ENCODE peak calls at places on chromosomes 6 and 20, in four cellular contexts. F is A673, T is mammary epithelial cell, B is endothelial cell of umbilical vein. J is an unnamed sample.

GRCh38 chr6:139852484-139853140 is 478.2 kb upstream of the CITED2 start:
- DNase-seq in F (no peak), T (peak), B (no peak), J (peak)

GRCh38 chr20:63099426-63100267 is 92.9 kb upstream of the BHLHE23 start:
- DNase-seq in F (no peak), T (no peak), B (no peak), J (no peak)

GRCh38 chr6:166907373-166907841 is 48.9 kb downstream of the RNASET2 start:
- DNase-seq in F (no peak), T (no peak), B (no peak), J (no peak)

GRCh38 chr6:26336355-26337198 is 28.4 kb upstream of the BTN3A2 start:
- DNase-seq in F (peak), T (peak), B (no peak), J (no peak)

GRCh38 chr6:34656378-34657036 is 40.1 kb downstream of the ILRUN start:
- DNase-seq in F (peak), T (peak), B (peak), J (peak)

GRCh38 chr20:8837396-8837795 is 231.5 kb upstream of the PLCB4 start:
- DNase-seq in F (no peak), T (peak), B (no peak), J (no peak)

GRCh38 chr6:136474241-136474640 is 76.0 kb downstream of the MAP7 start:
- DNase-seq in F (no peak), T (no peak), B (no peak), J (no peak)

GRCh38 chr6:142569676-142570075 is 267.9 kb downstream of the ADGRG6 start:
- DNase-seq in F (no peak), T (peak), B (peak), J (no peak)

GRCh38 chr6:144935181-144935580 is 650.0 kb downstream of the UTRN start:
- DNase-seq in F (no peak), T (no peak), B (peak), J (no peak)

GRCh38 chr6:77341058-77341986 is 122.0 kb downstream of the HTR1B start:
- DNase-seq in F (no peak), T (no peak), B (peak), J (no peak)

GRCh38 chr6:127367023-127367375 is 23.6 kb upstream of the ECHDC1 start:
- DNase-seq in F (no peak), T (no peak), B (no peak), J (no peak)

GRCh38 chr6:85712346-85712745 is 69.7 kb upstream of the SYNCRIP start:
- DNase-seq in F (no peak), T (no peak), B (no peak), J (no peak)

GRCh38 chr6:3296113-3296512 is 37.4 kb downstream of the PSMG4 start:
- DNase-seq in F (no peak), T (no peak), B (no peak), J (no peak)

GRCh38 chr20:57263127-57263609 is 3.3 kb downstream of the BMP7 start:
- DNase-seq in F (no peak), T (peak), B (no peak), J (no peak)

GRCh38 chr6:121319112-121319553 is 15.1 kb downstream of the TBC1D32 start:
- DNase-seq in F (peak), T (no peak), B (peak), J (peak)

GRCh38 chr6:39925931-39926290 is 8.4 kb downstream of the MOCS1 start:
- DNase-seq in F (no peak), T (no peak), B (no peak), J (no peak)

GRCh38 chr6:15522026-15522425 is 140.8 kb downstream of the DTNBP1 start:
- DNase-seq in F (no peak), T (no peak), B (no peak), J (no peak)

GRCh38 chr20:61253640-61254511 is 1.8 kb downstream of the CDH4 start:
- DNase-seq in F (peak), T (peak), B (no peak), J (peak)
- TF ChIP-seq EZH2 in F (peak), T (no peak), B (no peak), J (peak)

DNA sequence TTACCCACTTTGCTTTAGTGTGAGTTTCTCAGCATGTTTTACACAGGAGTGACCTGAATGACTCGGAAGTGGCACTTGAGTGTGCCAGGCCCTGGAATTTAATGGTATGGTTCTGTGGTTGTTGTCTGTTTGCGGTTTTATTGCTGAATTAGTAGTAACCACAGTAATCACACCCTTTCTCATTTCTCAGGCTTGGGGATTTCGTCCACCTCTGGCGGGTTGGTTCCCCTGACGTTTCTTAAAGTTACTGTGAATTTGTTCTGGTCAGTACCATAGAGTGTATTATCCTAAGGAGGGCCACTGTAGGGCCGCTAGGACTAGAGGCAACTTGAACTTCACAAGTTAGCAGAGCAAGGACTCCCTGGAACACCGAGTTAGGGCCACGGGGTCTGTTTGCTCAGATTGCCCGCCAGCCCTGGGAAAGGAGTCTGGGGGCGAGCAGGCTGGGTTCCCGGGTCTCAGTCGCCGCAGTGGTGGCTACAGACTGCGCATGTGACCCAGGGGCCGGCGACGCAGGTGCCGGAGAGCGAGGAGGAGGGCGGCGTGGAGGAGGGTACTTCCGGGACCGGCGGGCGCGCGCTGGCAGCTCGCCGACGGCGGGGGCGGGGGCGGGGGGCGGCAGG is 546 bp upstream of the KLHL32 start:
- DNase-seq in F (no peak), T (no peak), B (peak), J (no peak)
- TF ChIP-seq EZH2 in F (no peak), T (no peak), B (no peak), J (no peak)

GRCh38 chr6:170151235-170152110 is 139.4 kb downstream of the DLL1 start:
- DNase-seq in F (no peak), T (no peak), B (no peak), J (no peak)
- TF ChIP-seq EZH2 in F (no peak), T (no peak), B (no peak), J (no peak)

GRCh38 chr6:29752451-29753308 is 29.4 kb downstream of the HLA-F start:
- DNase-seq in F (peak), T (peak), B (peak), J (peak)
- TF ChIP-seq EZH2 in F (no peak), T (no peak), B (no peak), J (no peak)

GRCh38 chr6:1388081-1388926 is 1.1 kb upstream of the FOXF2 start:
- DNase-seq in F (no peak), T (no peak), B (no peak), J (no peak)
- TF ChIP-seq EZH2 in F (no peak), T (peak), B (peak), J (no peak)

DNA sequence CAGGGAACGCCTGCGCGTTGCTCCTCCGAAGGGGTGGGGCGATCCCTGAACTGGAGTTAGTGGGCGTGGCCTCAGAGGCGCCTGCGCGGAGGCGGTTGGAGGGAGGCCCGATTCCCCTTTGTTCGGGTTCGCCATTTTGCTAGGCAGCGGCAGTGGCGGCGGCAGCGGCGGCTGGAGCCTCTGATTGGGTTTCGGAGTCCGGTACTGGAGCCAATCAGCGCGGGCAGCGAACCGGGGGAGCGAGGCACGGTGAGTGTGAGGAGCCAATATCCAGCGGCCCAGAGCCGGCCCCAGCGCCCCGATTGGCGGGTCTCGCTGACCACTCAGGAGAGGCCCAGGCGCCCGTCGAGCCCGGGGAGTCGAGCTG is at the start of gene NFYA:
- DNase-seq in F (peak), T (no peak), B (peak), J (no peak)
- TF ChIP-seq EZH2 in F (no peak), T (no peak), B (peak), J (no peak)

DNA sequence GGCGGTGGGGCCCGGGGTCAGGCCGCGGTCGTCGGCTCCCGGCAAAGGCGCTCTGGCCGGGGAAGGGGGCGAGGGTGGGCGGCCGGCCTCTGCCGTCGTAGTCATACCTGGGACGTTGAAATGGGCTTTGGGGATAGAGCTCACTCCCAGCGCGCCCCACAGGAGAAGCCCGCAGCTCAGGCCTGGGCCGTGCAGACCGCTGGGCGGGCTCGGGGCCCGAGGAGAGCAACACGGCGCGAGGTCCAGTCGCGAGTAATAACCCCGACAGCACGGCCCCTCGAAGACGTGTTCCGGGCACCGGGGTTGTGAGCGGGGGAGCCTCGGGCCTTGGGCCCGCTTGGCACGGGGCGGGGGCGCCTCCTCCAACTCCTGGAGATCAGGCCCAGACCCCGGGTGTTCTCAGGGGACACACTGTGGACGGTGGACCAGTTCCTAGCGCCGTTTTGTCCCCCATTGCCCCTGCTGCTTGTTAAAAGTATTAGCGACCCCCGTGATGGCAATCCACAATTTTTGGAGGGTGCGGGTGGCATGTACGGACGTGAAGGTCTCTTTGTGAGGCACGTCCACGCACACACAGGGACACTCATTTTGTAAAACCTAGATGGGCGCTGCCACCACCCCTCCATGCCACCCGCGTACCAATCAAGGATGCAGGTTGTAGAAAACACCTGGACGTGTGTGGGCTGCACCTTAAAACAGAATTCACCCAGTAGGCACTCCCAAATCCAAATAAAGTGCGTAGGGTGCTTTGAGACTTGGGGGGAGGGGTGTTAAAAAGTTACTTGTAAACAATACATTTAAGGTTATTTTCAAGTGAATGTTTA is 11.0 kb downstream of the FOXC1 start:
- DNase-seq in F (no peak), T (no peak), B (no peak), J (no peak)
- TF ChIP-seq EZH2 in F (no peak), T (no peak), B (no peak), J (no peak)

GRCh38 chr20:2749343-2749950 is 51.0 kb downstream of the CPXM1 start:
- DNase-seq in F (no peak), T (no peak), B (no peak), J (no peak)

GRCh38 chr20:2751868-2752630 is 48.4 kb downstream of the CPXM1 start:
- DNase-seq in F (peak), T (no peak), B (no peak), J (peak)

GRCh38 chr20:2749951-2750342 is 50.5 kb downstream of the CPXM1 start:
- DNase-seq in F (no peak), T (no peak), B (no peak), J (no peak)

GRCh38 chr20:2751347-2751867 is 49.0 kb downstream of the CPXM1 start:
- DNase-seq in F (no peak), T (no peak), B (no peak), J (no peak)

DNA sequence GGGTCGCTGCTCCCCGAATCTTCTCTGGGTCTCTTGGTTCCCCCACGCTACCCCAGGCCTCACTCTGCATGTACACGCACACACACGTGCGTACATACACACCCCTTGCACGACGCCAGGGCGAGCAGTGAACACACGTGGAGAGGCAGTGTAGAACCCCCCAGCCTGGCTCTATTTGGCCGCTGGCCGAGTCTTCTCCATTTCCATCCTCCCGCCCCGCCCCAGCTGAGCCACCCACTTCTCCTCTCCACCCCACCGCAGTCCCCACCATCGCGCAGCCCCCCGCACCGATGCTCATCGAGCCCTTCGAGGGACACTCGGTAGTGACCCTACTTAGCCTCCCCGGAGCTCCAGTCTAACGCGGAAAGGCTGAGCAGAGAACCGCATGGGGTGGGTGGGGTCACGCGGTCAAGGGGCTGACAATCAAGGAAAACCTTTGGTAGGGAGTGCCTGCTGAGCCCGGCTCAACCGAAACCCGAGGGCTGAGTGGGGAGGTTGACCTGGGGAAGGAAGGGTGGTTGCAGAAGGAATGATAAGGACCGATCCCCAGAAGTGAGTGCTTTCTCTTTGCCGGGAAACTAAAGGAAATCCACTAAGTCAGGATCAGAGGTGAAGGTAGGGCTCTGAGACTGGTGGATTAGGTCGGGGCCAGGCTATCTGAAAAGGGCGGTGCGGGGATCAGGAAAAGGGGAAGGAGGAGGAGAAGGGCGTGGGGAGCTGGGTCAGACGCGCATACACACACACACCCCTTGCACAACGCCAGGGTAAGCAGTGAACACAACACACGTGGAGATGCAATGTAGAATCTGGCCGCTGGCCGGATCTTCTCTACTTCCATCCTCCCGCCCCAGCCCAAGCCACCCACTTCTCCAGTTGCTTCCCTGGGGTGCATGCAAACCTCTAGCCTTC is 49.8 kb downstream of the CPXM1 start:
- DNase-seq in F (peak), T (peak), B (peak), J (peak)
- TF ChIP-seq EZH2 in F (no peak), T (no peak), B (peak), J (peak)